ENCODE peak calls at places on chromosomes 16 and 17, in nine cellular contexts. C, Q, X, D, U, N, Z, O and F are unnamed samples.
A peak's percentile ranks its signal among the peaks of the same experiment; 100 is the strongest.

GRCh38 chr16:53061701-53062159 is 6.9 kb downstream of the CHD9 start:
- DNase-seq in Q (no peak), C (no peak), X (no peak), Z (no peak), U (no peak), N (no peak), O (no peak), D (no peak), F (no peak)

GRCh38 chr16:89957214-89957785 is 8.7 kb downstream of the DEF8 start:
- DNase-seq in U (no peak), D (no peak), C (no peak), X (no peak), N (no peak), O (no peak), Q (no peak), Z (no peak), F (no peak)

GRCh38 chr17:69828087-69828486 is 246.9 kb upstream of the KCNJ16 start:
- DNase-seq in Z (no peak), N (no peak), O (peak; percentile 44), D (no peak), Q (no peak), U (no peak), C (no peak), X (no peak), F (no peak)

GRCh38 chr16:67459858-67460144 is 21.2 kb downstream of the ATP6V0D1 start:
- DNase-seq in Q (no peak), N (no peak), O (no peak), D (no peak), C (no peak), X (no peak), U (no peak), Z (no peak), F (no peak)

GRCh38 chr17:81557276-81558114 is 5.3 kb upstream of the FAAP100 start:
- DNase-seq in C (no peak), N (no peak), U (no peak), O (no peak), Z (no peak), Q (no peak), D (no peak), X (no peak), F (no peak)

GRCh38 chr17:43401293-43401692 is 2.5 kb downstream of the ARL4D start:
- DNase-seq in X (no peak), D (peak; percentile 88), N (no peak), O (peak; percentile 93), C (peak; percentile 81), Q (peak; percentile 83), Z (no peak), U (no peak), F (no peak)

GRCh38 chr17:77786090-77786489 is 172.4 kb upstream of the TNRC6C start:
- DNase-seq in X (no peak), O (no peak), C (no peak), N (no peak), U (no peak), Q (no peak), Z (no peak), D (no peak), F (no peak)

GRCh38 chr17:39705786-39706348 is 6.0 kb downstream of the ERBB2 start:
- DNase-seq in Q (no peak), X (no peak), U (no peak), Z (no peak), O (peak; percentile 84), N (no peak), D (peak; percentile 85), C (no peak), F (no peak)

GRCh38 chr16:89907055-89907814 is 11.4 kb upstream of the MC1R start:
- DNase-seq in C (no peak), Q (no peak), X (no peak), Z (no peak), U (no peak), N (no peak), D (no peak), O (no peak), F (no peak)

GRCh38 chr17:35907691-35908090 is 22.9 kb downstream of the RDM1 start:
- DNase-seq in D (no peak), N (no peak), Z (no peak), U (no peak), C (no peak), O (no peak), Q (no peak), X (no peak), F (no peak)

GRCh38 chr17:17001076-17001777 is 29.3 kb upstream of the TNFRSF13B start:
- DNase-seq in X (no peak), D (no peak), N (no peak), C (no peak), Q (peak; percentile 44), U (no peak), Z (no peak), O (no peak), F (no peak)

GRCh38 chr16:56980792-56981724 is 8.3 kb upstream of the NLRC5 start:
- DNase-seq in U (no peak), C (no peak), O (no peak), D (no peak), X (no peak), Q (no peak), N (no peak), Z (no peak), F (no peak)
- H3K27ac ChIP-seq in U (no peak overlapping the region), C (no peak overlapping the region), O (no peak overlapping the region), D (no peak overlapping the region), X (no peak overlapping the region), Q (no peak overlapping the region), N (peak overlapping the region; percentile 27), Z (no peak overlapping the region), F (no peak overlapping the region)

GRCh38 chr16:10992112-10992511 is 47.7 kb downstream of the CLEC16A start:
- DNase-seq in D (no peak), X (no peak), O (no peak), Z (no peak), N (no peak), U (no peak), C (no peak), Q (no peak), F (no peak)

GRCh38 chr16:10989494-10989893 is 45.1 kb downstream of the CLEC16A start:
- DNase-seq in Q (no peak), Z (no peak), U (peak; percentile 45), X (no peak), O (no peak), C (no peak), N (no peak), D (no peak), F (no peak)

GRCh38 chr16:10988164-10988803 is 43.9 kb downstream of the CLEC16A start:
- DNase-seq in Z (peak; percentile 65), C (peak; percentile 28), D (no peak), Q (no peak), O (no peak), U (no peak), N (no peak), X (no peak), F (no peak)

GRCh38 chr16:10988879-10989278 is 44.5 kb downstream of the CLEC16A start:
- DNase-seq in U (no peak), Z (no peak), O (no peak), X (no peak), D (no peak), C (no peak), Q (no peak), N (no peak), F (no peak)

DNA sequence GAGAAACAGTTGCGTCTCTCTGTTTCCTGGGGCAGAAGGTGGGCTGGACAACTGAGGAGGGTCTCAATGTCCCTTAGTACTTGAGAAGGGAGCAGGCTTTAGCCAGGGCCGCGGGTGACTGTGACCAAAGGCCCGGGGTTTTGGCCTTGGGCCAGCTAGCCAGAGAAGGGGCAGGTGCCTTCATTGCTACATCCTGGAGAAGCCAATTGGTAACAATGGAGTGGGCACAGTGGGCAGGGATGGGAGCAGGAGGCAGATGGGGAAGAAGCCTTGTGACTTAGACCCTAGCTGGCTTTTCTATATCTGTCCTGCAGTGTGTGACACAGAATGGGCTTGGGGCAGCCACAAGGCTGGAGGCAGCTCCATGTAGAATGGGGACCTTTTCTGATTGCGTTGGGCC is 46.0 kb downstream of the CLEC16A start:
- DNase-seq in Z (no peak), Q (no peak), C (no peak), N (no peak), X (no peak), D (no peak), U (no peak), O (no peak), F (no peak)
- H3K27ac ChIP-seq in Z (no peak overlapping the region), Q (no peak overlapping the region), C (no peak overlapping the region), N (no peak overlapping the region), X (no peak overlapping the region), D (no peak overlapping the region), U (no peak overlapping the region), O (no peak overlapping the region), F (no peak overlapping the region)

GRCh38 chr16:11329891-11330290 is 15.4 kb upstream of the RMI2 start:
- DNase-seq in O (no peak), D (no peak), Z (no peak), Q (no peak), X (no peak), U (no peak), C (no peak), N (no peak), F (no peak)
- H3K27ac ChIP-seq in O (no peak overlapping the region), D (no peak overlapping the region), Z (peak overlapping the region; percentile 94), Q (peak overlapping the region; percentile 42), X (no peak overlapping the region), U (no peak overlapping the region), C (peak overlapping the region; percentile 90), N (peak overlapping the region; percentile 77), F (no peak overlapping the region)

GRCh38 chr17:19645608-19646250 is 2.8 kb upstream of the ALDH3A2 start:
- DNase-seq in Q (no peak), U (peak; percentile 47), X (no peak), O (no peak), N (peak; percentile 23), C (peak; percentile 40), D (no peak), Z (peak; percentile 87), F (peak; percentile 58)

GRCh38 chr17:19641687-19642372 is 6.7 kb upstream of the ALDH3A2 start:
- DNase-seq in X (no peak), Z (no peak), U (no peak), N (no peak), O (peak; percentile 43), Q (no peak), D (no peak), C (no peak), F (no peak)

GRCh38 chr17:19642373-19642893 is 6.1 kb upstream of the ALDH3A2 start:
- DNase-seq in C (no peak), X (no peak), Q (no peak), N (no peak), O (no peak), U (no peak), Z (no peak), D (no peak), F (no peak)

GRCh38 chr17:19646788-19647696 is 1.5 kb upstream of the ALDH3A2 start:
- DNase-seq in U (no peak), X (no peak), C (no peak), Q (no peak), D (no peak), O (peak; percentile 27), N (no peak), Z (peak; percentile 46), F (no peak)

DNA sequence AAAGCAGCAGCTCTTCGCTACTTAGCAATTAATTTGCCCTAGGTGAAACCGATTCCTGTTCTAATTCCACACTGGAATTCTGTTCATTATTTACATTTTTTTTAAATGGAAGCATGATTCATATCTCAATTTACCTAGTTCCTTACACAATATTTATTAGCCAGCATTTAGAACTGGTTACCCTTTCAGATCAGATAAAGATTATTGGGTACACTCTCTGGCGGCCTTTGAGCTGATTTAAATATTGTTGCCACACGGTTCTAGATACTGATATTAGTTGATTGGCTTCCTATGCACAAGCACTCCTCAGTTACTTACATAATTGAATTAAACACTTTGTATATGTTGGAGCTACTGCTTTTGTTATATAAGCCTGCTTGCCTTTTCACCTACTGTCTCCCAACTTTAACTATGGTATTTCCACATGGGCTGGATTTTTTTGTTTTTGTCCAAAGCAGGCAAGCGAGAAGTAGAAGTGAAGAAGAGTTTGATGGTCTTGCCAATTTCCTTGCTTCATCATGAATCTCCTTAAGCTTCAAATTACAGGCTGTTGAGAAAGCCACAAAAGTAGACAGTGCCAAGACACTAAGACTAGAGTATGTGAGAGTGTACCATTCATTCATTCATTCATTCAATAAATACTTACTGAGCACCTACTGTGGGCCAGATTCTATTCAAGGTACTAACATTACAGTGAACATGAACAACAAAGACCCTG is 3.9 kb upstream of the ALDH3A2 start:
- DNase-seq in D (no peak), N (no peak), U (no peak), O (no peak), C (no peak), Q (no peak), Z (no peak), X (no peak), F (no peak)
- H3K27ac ChIP-seq in D (no peak overlapping the region), N (no peak overlapping the region), U (no peak overlapping the region), O (no peak overlapping the region), C (peak overlapping the region; percentile 6), Q (no peak overlapping the region), Z (no peak overlapping the region), X (no peak overlapping the region), F (no peak overlapping the region)